ENCODE peak calls at places on chromosomes 4 and X, in six cellular contexts. S is kidney epithelial cell, E is MM.1S, C is retinal pigment epithelial cell, Q is GM13977, Y is fibroblast of lung. P is an unnamed sample.

GRCh38 chr4:101885574-101885973 is 95.0 kb downstream of the BANK1 start:
- DNase-seq in S (no peak), E (no peak), C (no peak), Q (no peak), Y (no peak), P (no peak)

GRCh38 chr4:84917869-84918600 is 48.5 kb downstream of the WDFY3 start:
- DNase-seq in S (no peak), E (no peak), C (no peak), Q (no peak), Y (peak; percentile 11), P (no peak)

GRCh38 chr4:169099775-169100180 is 89.7 kb upstream of the CBR4 start:
- DNase-seq in S (no peak), E (no peak), C (no peak), Q (no peak), Y (peak; percentile 83), P (no peak)

GRCh38 chr4:181766061-181766460 is 477.1 kb upstream of the TENM3 start:
- DNase-seq in S (no peak), E (no peak), C (no peak), Q (no peak), Y (no peak), P (no peak)

GRCh38 chr4:37762294-37763163 is 64.0 kb upstream of the PGM2 start:
- DNase-seq in S (peak; percentile 16), E (no peak), C (no peak), Q (no peak), Y (peak; percentile 34), P (peak; percentile 29)

GRCh38 chr4:52659722-52660261 is 691 bp upstream of the USP46 start:
- DNase-seq in S (no peak), E (no peak), C (no peak), Q (peak; percentile 48), Y (peak; percentile 23), P (no peak)

GRCh38 chr4:75849459-75849858 is 52.8 kb downstream of the PPEF2 start:
- DNase-seq in S (no peak), E (no peak), C (no peak), Q (no peak), Y (peak; percentile 19), P (no peak)

GRCh38 chr4:40629401-40630334 is at the start of gene RBM47:
- DNase-seq in S (no peak), E (peak; percentile 89), C (no peak), Q (peak; percentile 59), Y (peak; percentile 60), P (peak; percentile 13)

GRCh38 chrX:24034485-24034884 is 7.5 kb upstream of the KLHL15 start:
- DNase-seq in S (no peak), E (no peak), C (no peak), Q (no peak), Y (no peak), P (no peak)

GRCh38 chr4:72701987-72702819 is 133.2 kb upstream of the ADAMTS3 start:
- DNase-seq in S (peak; percentile 12), E (peak; percentile 78), C (peak; percentile 24), Q (peak; percentile 46), Y (peak; percentile 58), P (peak; percentile 50)
- TF ChIP-seq CTCF in S (peak; percentile 64), E (peak; percentile 63), C (peak; percentile 65), Q (peak; percentile 73), Y (peak; percentile 61), P (peak; percentile 83)

GRCh38 chr4:127188847-127189246 is 443.9 kb upstream of the INTU start:
- DNase-seq in S (no peak), E (no peak), C (no peak), Q (no peak), Y (peak; percentile 6), P (no peak)
- TF ChIP-seq CTCF in S (no peak), E (no peak), C (peak; percentile 32), Q (no peak), Y (no peak), P (no peak)

GRCh38 chrX:153883163-153883843 is 2.7 kb downstream of the L1CAM start:
- DNase-seq in S (no peak), E (no peak), C (no peak), Q (no peak), Y (no peak), P (no peak)

GRCh38 chrX:153885968-153886903 is at the start of gene L1CAM:
- DNase-seq in S (no peak), E (no peak), C (no peak), Q (no peak), Y (no peak), P (no peak)

GRCh38 chrX:153885208-153885787 is 675 bp downstream of the L1CAM start:
- DNase-seq in S (no peak), E (no peak), C (no peak), Q (no peak), Y (no peak), P (no peak)

GRCh38 chrX:153882557-153882956 is 3.4 kb downstream of the L1CAM start:
- DNase-seq in S (no peak), E (no peak), C (no peak), Q (no peak), Y (no peak), P (no peak)

GRCh38 chrX:153884136-153885076 is 1.6 kb downstream of the L1CAM start:
- DNase-seq in S (no peak), E (no peak), C (no peak), Q (no peak), Y (no peak), P (no peak)
- TF ChIP-seq CTCF in S (peak; percentile 35), E (no peak), C (peak; percentile 11), Q (peak; percentile 21), Y (no peak), P (no peak)

DNA sequence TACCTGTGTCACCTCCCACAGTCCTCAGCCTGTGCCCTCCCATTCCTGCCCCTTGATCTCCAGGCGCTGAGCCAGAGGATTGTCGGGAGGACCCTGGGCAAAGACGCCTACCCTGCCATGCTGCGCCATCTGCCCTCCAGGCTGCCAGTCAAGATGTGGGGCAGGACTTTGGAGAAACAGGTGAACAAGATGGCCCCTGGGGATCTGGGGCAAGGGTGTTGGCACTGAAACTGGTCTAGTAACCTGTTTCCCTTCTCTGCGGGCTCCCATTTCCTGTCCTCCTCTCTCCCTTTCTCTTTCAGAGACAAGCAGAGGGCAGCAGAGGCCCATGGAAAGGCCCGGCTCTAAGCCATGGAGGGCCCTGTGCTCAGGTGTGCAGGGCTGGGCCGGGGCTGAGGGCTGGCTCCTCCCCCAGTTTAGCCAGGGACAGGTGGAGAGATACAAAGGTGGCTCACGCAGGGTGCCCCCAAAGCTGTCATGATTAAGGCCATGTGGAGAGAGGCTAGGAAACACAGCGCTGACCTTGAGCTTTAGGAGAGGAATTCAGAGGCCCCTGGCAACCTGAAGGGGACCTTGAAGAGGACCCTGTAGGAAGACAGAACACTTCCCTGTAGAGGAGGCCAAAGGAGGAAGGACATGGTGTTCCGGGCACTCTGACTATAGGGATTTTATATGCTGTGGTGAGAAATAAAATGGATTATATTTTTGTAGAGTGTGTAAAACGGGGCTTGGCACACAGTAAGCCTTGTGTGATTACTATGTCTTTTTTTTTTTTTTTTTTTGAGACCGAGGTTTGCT is at the start of gene GLOD5:
- DNase-seq in S (no peak), E (peak; percentile 44), C (no peak), Q (no peak), Y (peak; percentile 2), P (no peak)
- TF ChIP-seq CTCF in S (peak; percentile 42), E (peak; percentile 44), C (peak; percentile 42), Q (peak; percentile 11), Y (no peak), P (peak; percentile 23)

DNA sequence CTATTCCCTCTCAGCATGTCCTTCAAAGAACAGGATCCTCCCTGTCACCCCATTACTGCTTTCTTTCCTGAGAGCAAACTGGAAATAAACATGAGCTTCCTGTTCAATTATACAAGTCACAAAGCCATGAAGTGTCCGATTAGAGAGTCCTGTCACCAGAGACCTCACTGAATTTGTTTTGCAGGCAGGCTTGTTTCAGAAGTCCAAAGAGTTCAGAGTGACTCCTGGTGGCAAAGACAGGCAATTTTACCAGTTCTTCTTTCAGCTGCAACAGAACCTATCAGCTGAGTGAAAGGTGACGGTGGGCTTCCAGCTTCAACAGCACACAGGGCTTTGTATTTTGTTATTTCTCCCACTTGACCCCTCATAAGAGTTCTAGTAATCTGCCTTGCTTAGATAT is 6.4 kb downstream of the ELK1 start:
- DNase-seq in S (no peak), E (peak; percentile 11), C (no peak), Q (no peak), Y (peak; percentile 21), P (no peak)
- TF ChIP-seq CTCF in S (peak; percentile 25), E (peak; percentile 28), C (peak; percentile 54), Q (peak; percentile 36), Y (peak; percentile 43), P (peak; percentile 40)

DNA sequence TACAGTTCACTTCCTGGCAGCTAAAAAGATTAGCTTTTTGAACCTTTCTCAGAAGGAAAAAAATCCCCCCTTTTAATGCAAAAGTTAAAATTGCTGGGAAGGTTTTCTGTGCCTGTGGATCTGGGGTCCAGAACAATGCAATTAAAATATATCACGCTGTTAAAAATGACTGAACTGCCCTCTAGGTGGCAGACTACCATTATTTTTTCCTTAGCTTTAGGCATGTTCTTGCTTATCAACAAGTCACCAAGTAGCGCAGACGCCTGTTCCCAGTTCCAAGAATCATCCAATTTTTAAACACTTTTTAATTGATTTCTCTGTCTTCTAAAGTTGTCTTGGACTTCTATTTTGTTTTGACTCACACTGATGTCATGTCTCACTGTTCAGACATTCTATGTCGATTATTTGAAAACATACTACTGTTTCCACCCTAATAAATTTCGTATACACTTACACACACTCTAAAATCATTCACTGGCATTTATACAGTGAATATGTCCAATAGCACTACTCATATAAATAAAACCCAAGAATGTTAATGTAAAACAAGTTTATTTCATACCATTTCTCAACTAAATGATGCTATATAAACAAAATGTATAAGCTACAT is 661.6 kb downstream of the RAPGEF2 start:
- DNase-seq in S (peak; percentile 26), E (peak; percentile 45), C (peak; percentile 46), Q (peak; percentile 31), Y (peak; percentile 69), P (peak; percentile 11)
- TF ChIP-seq CTCF in S (peak; percentile 48), E (peak; percentile 61), C (peak; percentile 54), Q (peak; percentile 71), Y (peak; percentile 30), P (peak; percentile 72)

GRCh38 chr4:177108708-177109107 is 201.0 kb upstream of the NEIL3 start:
- DNase-seq in S (no peak), E (peak; percentile 35), C (peak; percentile 5), Q (no peak), Y (peak; percentile 37), P (peak; percentile 48)
- TF ChIP-seq CTCF in S (peak; percentile 23), E (peak; percentile 46), C (peak; percentile 43), Q (peak; percentile 6), Y (peak; percentile 66), P (peak; percentile 73)

DNA sequence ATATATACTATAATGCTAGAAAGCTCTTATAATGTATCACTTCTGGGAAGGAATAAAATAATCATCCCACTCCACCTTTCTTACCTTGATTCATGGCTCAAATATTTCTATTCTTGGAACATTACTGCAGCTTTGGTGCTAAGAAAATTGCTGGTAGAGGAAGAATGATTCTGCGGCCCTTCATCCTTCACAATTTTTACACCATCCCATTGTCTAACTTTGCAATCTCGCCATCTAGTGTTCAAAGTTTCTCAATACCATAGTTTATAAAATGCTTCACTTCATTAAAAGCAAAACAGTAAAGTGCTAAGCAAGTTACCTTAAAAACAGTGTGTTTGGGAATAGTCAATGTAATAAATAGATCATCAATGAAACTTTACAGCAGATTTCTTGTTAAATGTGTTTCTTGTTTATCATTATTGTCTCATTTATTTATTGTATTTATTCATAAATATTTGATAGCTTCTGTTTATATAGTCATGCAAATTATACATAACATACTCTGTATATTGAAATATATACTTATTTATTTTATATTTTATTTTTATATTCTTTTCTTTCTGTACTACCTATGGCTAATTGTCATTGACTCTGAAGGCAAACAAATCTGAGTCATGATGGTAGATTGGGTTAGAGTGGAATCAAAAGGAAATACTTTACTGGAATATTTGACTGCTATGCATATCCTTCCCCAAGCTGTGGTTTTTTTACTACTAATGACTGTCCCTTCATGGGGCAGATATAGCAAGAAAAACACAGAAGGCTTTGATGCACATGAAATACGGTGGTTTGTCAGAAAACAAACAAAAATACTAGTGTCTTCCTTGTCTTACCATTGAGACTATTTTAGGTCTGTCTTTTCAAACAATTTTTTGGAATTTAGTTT is 390.7 kb downstream of the MAPK10 start:
- DNase-seq in S (peak; percentile 18), E (peak; percentile 43), C (peak; percentile 30), Q (peak; percentile 27), Y (peak; percentile 77), P (peak; percentile 81)
- TF ChIP-seq CTCF in S (peak; percentile 49), E (peak; percentile 60), C (peak; percentile 55), Q (peak; percentile 48), Y (peak; percentile 42), P (peak; percentile 87)

P was measured in HFFc6.